ENCODE peak calls at places on chromosomes 12 and 14, in six cellular contexts. W is HCT116; Q is stimulated activated CD4-positive, alpha-beta T cell treated with anti-CD3 and anti-CD28 coated beads, Interleukin-4, amount 100 ng/mL, for 24 hours; X is SHP77; V is HEK293T; I is HTR-8/SVneo. K is an unnamed sample.

GRCh38 chr12:105330938-105331804 is 680 bp downstream of the C12orf75 start:
- DNase-seq in W (no peak), Q (peak), X (no peak), V (peak), I (no peak), K (no peak)

GRCh38 chr14:85175556-85175955 is 354.4 kb upstream of the FLRT2 start:
- DNase-seq in W (no peak), Q (no peak), X (no peak), V (no peak), I (no peak), K (no peak)

GRCh38 chr12:96236221-96236822 is 42.1 kb downstream of the ELK3 start:
- DNase-seq in W (no peak), Q (no peak), X (no peak), V (no peak), I (no peak), K (no peak)

GRCh38 chr14:101899263-101899662 is 65.1 kb upstream of the DYNC1H1 start:
- DNase-seq in W (no peak), Q (no peak), X (no peak), V (no peak), I (no peak), K (no peak)

GRCh38 chr12:62653304-62653703 is 186.7 kb downstream of the MON2 start:
- DNase-seq in W (no peak), Q (no peak), X (no peak), V (no peak), I (no peak), K (no peak)

GRCh38 chr12:11765817-11766794 is 116.6 kb downstream of the ETV6 start:
- DNase-seq in W (no peak), Q (peak), X (no peak), V (no peak), I (no peak), K (peak)

GRCh38 chr12:68440068-68440581 is 108.0 kb upstream of the MDM1 start:
- DNase-seq in W (no peak), Q (no peak), X (no peak), V (no peak), I (no peak), K (no peak)

GRCh38 chr12:92478692-92479091 is 224.1 kb upstream of the PLEKHG7 start:
- DNase-seq in W (no peak), Q (no peak), X (no peak), V (no peak), I (no peak), K (no peak)

GRCh38 chr12:59119676-59120075 is 199.4 kb upstream of the LRIG3 start:
- DNase-seq in W (no peak), Q (no peak), X (no peak), V (no peak), I (no peak), K (no peak)

GRCh38 chr14:91311284-91311662 is 66.8 kb upstream of the GPR68 start:
- DNase-seq in W (no peak), Q (peak), X (no peak), V (no peak), I (no peak), K (no peak)

GRCh38 chr12:122850695-122851350 is 15.6 kb downstream of the HIP1R start:
- DNase-seq in W (no peak), Q (no peak), X (no peak), V (no peak), I (no peak), K (no peak)

GRCh38 chr12:104877107-104877705 is 80.9 kb downstream of the SLC41A2 start:
- DNase-seq in W (no peak), Q (peak), X (peak), V (peak), I (peak), K (peak)

GRCh38 chr14:104239185-104239775 is 100.9 kb downstream of the KIF26A start:
- DNase-seq in W (no peak), Q (peak), X (no peak), V (no peak), I (no peak), K (no peak)

GRCh38 chr14:24389266-24389855 is 9.4 kb upstream of the NYNRIN start:
- DNase-seq in W (no peak), Q (no peak), X (no peak), V (no peak), I (no peak), K (no peak)

GRCh38 chr12:69639400-69640016 is 28.8 kb upstream of the LRRC10 start:
- DNase-seq in W (peak), Q (peak), X (peak), V (peak), I (peak), K (peak)

GRCh38 chr12:48863296-48863695 is 2.4 kb downstream of the RND1 start:
- DNase-seq in W (no peak), Q (no peak), X (no peak), V (no peak), I (no peak), K (no peak)

GRCh38 chr14:104138098-104138890 is at the start of gene KIF26A:
- DNase-seq in W (peak), Q (no peak), X (peak), V (peak), I (peak), K (no peak)

GRCh38 chr12:68794653-68795253 is 13.2 kb upstream of the MDM2 start:
- DNase-seq in W (no peak), Q (no peak), X (no peak), V (no peak), I (no peak), K (no peak)

GRCh38 chr12:75779891-75780501 is 251.6 kb downstream of the PHLDA1 start:
- DNase-seq in W (no peak), Q (no peak), X (no peak), V (peak), I (no peak), K (no peak)

GRCh38 chr12:116454076-116454475 is 105.1 kb upstream of the MAP1LC3B2 start:
- DNase-seq in W (no peak), Q (no peak), X (no peak), V (no peak), I (no peak), K (no peak)

GRCh38 chr12:77372469-77372868 is 307.1 kb upstream of the E2F7 start:
- DNase-seq in W (no peak), Q (no peak), X (no peak), V (no peak), I (no peak), K (no peak)

GRCh38 chr14:73338551-73338950 is 101.2 kb downstream of the PAPLN start:
- DNase-seq in W (no peak), Q (no peak), X (no peak), V (no peak), I (no peak), K (no peak)

GRCh38 chr14:101556131-101556530 is 5.2 kb upstream of the DIO3 start:
- DNase-seq in W (no peak), Q (no peak), X (no peak), V (no peak), I (no peak), K (no peak)

GRCh38 chr12:65327207-65328076 is 49.0 kb downstream of the MSRB3 start:
- DNase-seq in W (no peak), Q (no peak), X (no peak), V (no peak), I (no peak), K (no peak)

GRCh38 chr12:50765325-50765911 is 1.5 kb downstream of the ATF1 start:
- DNase-seq in W (no peak), Q (peak), X (no peak), V (peak), I (peak), K (peak)

GRCh38 chr12:1846421-1847405 is 26.3 kb downstream of the LRTM2 start:
- DNase-seq in W (no peak), Q (no peak), X (no peak), V (no peak), I (no peak), K (no peak)

GRCh38 chr12:95412826-95413311 is 61.1 kb upstream of the METAP2 start:
- DNase-seq in W (peak), Q (no peak), X (no peak), V (no peak), I (peak), K (no peak)

GRCh38 chr12:94832780-94833760 is 170.4 kb downstream of the NDUFA12 start:
- DNase-seq in W (no peak), Q (no peak), X (no peak), V (peak), I (no peak), K (no peak)

GRCh38 chr14:96117101-96117897 is 78.1 kb downstream of the C14orf132 start:
- DNase-seq in W (no peak), Q (no peak), X (peak), V (no peak), I (no peak), K (no peak)

GRCh38 chr12:11946161-11946560 is 124.6 kb upstream of the BCL2L14 start:
- DNase-seq in W (no peak), Q (no peak), X (no peak), V (no peak), I (no peak), K (no peak)

GRCh38 chr12:1410794-1411193 is 183.6 kb downstream of the FBXL14 start:
- DNase-seq in W (no peak), Q (no peak), X (no peak), V (no peak), I (no peak), K (no peak)